ENCODE peak calls at places on chromosomes 4 and X, in four cellular contexts. One of them, this sample, is unnamed.

GRCh38 chr4:55386073-55386472 is 9.7 kb upstream of the TMEM165 start:
- DNase-seq in adrenal gland: no peak
- DNase-seq in D721Med: no peak
- DNase-seq in coronary artery: no peak
- DNase-seq in this sample: no peak

GRCh38 chr4:106062452-106062875 is 167.2 kb downstream of the NPNT start:
- DNase-seq in adrenal gland: no peak
- DNase-seq in D721Med: no peak
- DNase-seq in coronary artery: no peak
- DNase-seq in this sample: no peak

GRCh38 chr4:165489786-165490185 is 111.0 kb downstream of the CPE start:
- DNase-seq in adrenal gland: no peak
- DNase-seq in D721Med: no peak
- DNase-seq in coronary artery: no peak
- DNase-seq in this sample: no peak

GRCh38 chr4:186298034-186298647 is 32.2 kb downstream of the F11 start:
- DNase-seq in adrenal gland: no peak
- DNase-seq in D721Med: no peak
- DNase-seq in coronary artery: no peak
- DNase-seq in this sample: no peak

GRCh38 chr4:183600189-183600685 is 58.7 kb downstream of the RWDD4 start:
- DNase-seq in adrenal gland: no peak
- DNase-seq in D721Med: no peak
- DNase-seq in coronary artery: no peak
- DNase-seq in this sample: peak; percentile 18

GRCh38 chr4:168589154-168589553 is 92.3 kb downstream of the PALLD start:
- DNase-seq in adrenal gland: no peak
- DNase-seq in D721Med: no peak
- DNase-seq in coronary artery: no peak
- DNase-seq in this sample: peak; percentile 8

GRCh38 chr4:153090670-153091385 is 113.4 kb upstream of the TRIM2 start:
- DNase-seq in adrenal gland: no peak
- DNase-seq in D721Med: no peak
- DNase-seq in coronary artery: no peak
- DNase-seq in this sample: no peak

GRCh38 chr4:55256787-55257186 is 89.3 kb upstream of the SRD5A3 start:
- DNase-seq in adrenal gland: no peak
- DNase-seq in D721Med: no peak
- DNase-seq in coronary artery: no peak
- DNase-seq in this sample: no peak

GRCh38 chrX:79375340-79375739 is 8.2 kb upstream of the ITM2A start:
- DNase-seq in adrenal gland: no peak
- DNase-seq in D721Med: no peak
- DNase-seq in coronary artery: no peak
- DNase-seq in this sample: no peak

GRCh38 chr4:176261481-176261880 is 7.5 kb downstream of the ASB5 start:
- DNase-seq in adrenal gland: no peak
- DNase-seq in D721Med: no peak
- DNase-seq in coronary artery: no peak
- DNase-seq in this sample: no peak

GRCh38 chr4:56048621-56049427 is 100.1 kb downstream of the CEP135 start:
- DNase-seq in adrenal gland: peak; percentile 38
- DNase-seq in D721Med: no peak
- DNase-seq in coronary artery: no peak
- DNase-seq in this sample: peak; percentile 29

GRCh38 chr4:177450421-177451107 is 8.3 kb upstream of the AGA start:
- DNase-seq in adrenal gland: no peak
- DNase-seq in D721Med: no peak
- DNase-seq in coronary artery: no peak
- DNase-seq in this sample: no peak

GRCh38 chrX:4656419-4656818 is 943.0 kb upstream of the PRKX start:
- DNase-seq in adrenal gland: no peak
- DNase-seq in D721Med: no peak
- DNase-seq in coronary artery: no peak
- DNase-seq in this sample: no peak

GRCh38 chr4:53545942-53546581 is 45.2 kb downstream of the LNX1 start:
- DNase-seq in adrenal gland: no peak
- DNase-seq in D721Med: no peak
- DNase-seq in coronary artery: no peak
- DNase-seq in this sample: no peak

GRCh38 chr4:167119392-167119791 is 114.9 kb downstream of the SPOCK3 start:
- DNase-seq in adrenal gland: no peak
- DNase-seq in D721Med: no peak
- DNase-seq in coronary artery: no peak
- DNase-seq in this sample: no peak

GRCh38 chr4:111959202-111959601 is 186.1 kb upstream of the FAM241A start:
- DNase-seq in adrenal gland: no peak
- DNase-seq in D721Med: no peak
- DNase-seq in coronary artery: no peak
- DNase-seq in this sample: no peak

GRCh38 chrX:139194571-139195280 is 335.8 kb upstream of the F9 start:
- DNase-seq in adrenal gland: no peak
- DNase-seq in D721Med: no peak
- DNase-seq in coronary artery: no peak
- DNase-seq in this sample: peak; percentile 63

GRCh38 chrX:147770858-147771257 is 140.9 kb upstream of the FMR1 start:
- DNase-seq in adrenal gland: no peak
- DNase-seq in D721Med: no peak
- DNase-seq in coronary artery: no peak
- DNase-seq in this sample: no peak

GRCh38 chrX:132676561-132677186 is 187.8 kb upstream of the MBNL3 start:
- DNase-seq in adrenal gland: no peak
- DNase-seq in D721Med: no peak
- DNase-seq in coronary artery: no peak
- DNase-seq in this sample: no peak
- TF ChIP-seq CTCF in adrenal gland: no peak
- TF ChIP-seq CTCF in D721Med: no peak
- TF ChIP-seq CTCF in coronary artery: no peak
- TF ChIP-seq CTCF in this sample: no peak

DNA sequence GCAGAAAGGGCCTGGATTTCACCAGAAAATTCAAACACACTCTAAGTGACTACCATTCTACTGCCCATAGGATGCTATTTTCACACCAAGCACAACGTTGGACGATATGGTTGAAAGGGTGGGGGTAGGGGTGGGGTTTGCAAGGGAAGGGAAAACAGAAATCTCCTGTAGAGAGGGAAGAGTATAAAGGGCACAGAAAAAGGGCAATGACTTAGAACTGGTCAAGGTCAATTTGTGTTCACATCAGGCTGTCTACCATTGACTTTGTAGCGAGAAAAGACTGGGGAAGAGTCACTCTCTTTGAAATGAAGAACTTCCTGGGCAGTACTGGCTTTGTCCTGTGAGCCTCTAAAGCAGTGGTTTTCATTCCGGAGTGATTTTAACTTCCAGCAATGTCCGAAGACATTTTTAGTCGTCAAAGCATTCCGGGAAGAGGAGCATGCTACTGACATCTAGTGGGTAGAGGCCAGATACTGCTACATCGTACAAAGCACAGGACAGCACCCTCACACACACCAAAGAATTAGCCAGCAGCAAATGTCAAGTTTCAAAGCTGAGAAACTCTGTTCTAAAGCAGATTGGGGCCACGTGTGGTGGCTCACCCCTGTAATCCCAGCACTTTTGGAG is 48.4 kb upstream of the SLC7A3 start:
- DNase-seq in adrenal gland: no peak
- DNase-seq in D721Med: no peak
- DNase-seq in coronary artery: no peak
- DNase-seq in this sample: no peak
- TF ChIP-seq CTCF in adrenal gland: peak; percentile 21
- TF ChIP-seq CTCF in D721Med: peak; percentile 17
- TF ChIP-seq CTCF in coronary artery: no peak
- TF ChIP-seq CTCF in this sample: no peak

DNA sequence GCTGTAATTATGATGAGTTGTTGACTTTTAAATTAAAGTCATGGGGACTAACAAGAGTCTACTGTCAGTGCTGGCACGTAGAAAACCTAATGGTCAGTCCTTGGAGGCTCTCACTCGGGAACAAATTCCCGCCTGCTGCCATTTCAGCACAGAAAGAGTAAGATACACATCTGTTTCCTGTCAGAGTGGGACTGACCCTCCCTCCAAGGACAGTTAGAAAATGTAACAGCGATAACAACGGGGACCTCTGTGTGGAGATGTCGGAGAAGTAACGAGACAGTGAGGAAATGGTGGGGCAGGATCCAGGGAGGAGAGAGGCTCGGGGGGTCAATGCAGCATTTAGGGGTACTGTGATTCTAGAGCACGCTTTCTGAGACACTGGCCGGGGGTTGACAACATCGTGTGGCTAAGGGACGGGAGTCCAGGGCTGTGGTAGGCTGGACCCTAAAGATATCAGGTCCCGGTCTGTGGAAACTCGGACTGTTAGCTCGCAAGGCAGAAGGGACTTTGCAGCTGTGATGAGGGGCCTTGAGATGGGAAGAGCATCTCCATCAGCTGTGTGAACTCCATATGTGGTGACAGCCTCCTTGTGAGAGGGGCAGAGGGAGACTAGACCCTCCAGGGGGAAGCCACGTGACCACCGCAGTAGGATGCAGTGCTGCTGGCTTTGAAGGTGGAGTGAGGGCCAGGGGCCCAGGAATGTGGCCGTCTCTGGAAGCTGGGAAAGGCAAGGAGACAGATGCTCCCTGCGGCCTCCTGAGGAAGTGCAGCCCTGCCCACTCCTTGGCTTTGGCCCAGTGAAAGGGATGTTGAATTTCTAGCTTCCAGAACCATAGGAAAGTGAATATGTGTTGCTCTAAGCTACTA is 35.8 kb upstream of the SORCS2 start:
- DNase-seq in adrenal gland: peak; percentile 34
- DNase-seq in D721Med: no peak
- DNase-seq in coronary artery: peak; percentile 73
- DNase-seq in this sample: peak; percentile 55
- TF ChIP-seq CTCF in adrenal gland: peak; percentile 56
- TF ChIP-seq CTCF in D721Med: no peak
- TF ChIP-seq CTCF in coronary artery: peak; percentile 34
- TF ChIP-seq CTCF in this sample: peak; percentile 49

DNA sequence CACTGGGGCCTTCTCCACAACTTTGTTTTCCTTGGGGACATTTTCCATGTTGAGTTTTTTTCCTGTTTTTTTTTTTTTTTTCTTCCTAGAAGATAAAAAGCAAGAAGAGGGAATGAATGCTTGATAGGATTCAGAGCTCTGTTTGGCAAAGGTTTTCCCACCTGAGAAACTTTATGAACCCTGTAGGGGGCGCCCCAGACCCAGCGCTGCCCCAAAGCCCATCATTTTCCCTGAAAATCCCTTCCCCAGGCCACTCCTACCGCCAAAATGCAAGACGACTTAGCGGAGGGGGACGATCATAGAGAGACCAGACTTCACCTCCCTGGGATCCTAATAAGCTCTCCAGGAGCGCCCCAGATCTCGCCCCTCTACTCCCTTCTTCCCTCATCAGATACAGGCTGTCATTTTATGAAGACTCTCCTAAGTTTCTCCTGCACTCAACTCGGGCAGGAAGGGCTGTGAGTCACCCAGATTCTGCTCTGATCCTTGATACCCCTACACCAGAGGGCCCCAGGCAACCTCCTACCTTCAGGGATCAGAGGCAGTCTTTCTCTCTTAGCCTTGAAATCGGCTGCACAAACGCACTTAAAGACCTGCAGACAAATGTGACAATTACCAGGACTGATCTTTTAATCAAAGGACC is 1.4 kb downstream of the BEX5 start:
- DNase-seq in adrenal gland: no peak
- DNase-seq in D721Med: no peak
- DNase-seq in coronary artery: no peak
- DNase-seq in this sample: peak; percentile 22
- TF ChIP-seq CTCF in adrenal gland: no peak
- TF ChIP-seq CTCF in D721Med: peak; percentile 7
- TF ChIP-seq CTCF in coronary artery: no peak
- TF ChIP-seq CTCF in this sample: no peak

GRCh38 chr4:161647757-161648156 is 516.0 kb downstream of the FSTL5 start:
- DNase-seq in adrenal gland: no peak
- DNase-seq in D721Med: no peak
- DNase-seq in coronary artery: no peak
- DNase-seq in this sample: no peak

DNA sequence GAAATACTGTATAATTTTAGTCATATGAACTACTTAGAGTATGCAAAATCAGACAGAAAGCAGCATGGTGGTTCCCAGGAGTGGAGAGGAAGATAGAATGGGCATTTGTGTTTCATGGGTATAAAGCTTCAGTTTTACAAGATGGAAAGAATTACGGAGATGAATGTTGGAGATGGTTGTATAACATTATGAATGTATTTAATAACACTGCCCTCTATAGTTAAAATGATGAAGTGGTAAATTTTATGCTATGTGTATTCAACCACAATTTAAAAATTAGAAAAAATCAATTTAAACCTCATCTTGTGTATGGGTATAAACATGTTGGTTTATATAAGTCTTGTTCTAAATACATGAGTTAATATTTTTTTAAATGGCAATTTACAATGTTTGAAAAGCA is 521.1 kb downstream of the FSTL5 start:
- DNase-seq in adrenal gland: no peak
- DNase-seq in D721Med: no peak
- DNase-seq in coronary artery: no peak
- DNase-seq in this sample: no peak
- TF ChIP-seq CTCF in adrenal gland: no peak
- TF ChIP-seq CTCF in D721Med: peak; percentile 4
- TF ChIP-seq CTCF in coronary artery: no peak
- TF ChIP-seq CTCF in this sample: no peak

GRCh38 chrX:135437867-135438733 is 16.4 kb downstream of the SMIM10L2A start:
- DNase-seq in adrenal gland: no peak
- DNase-seq in D721Med: no peak
- DNase-seq in coronary artery: no peak
- DNase-seq in this sample: no peak

GRCh38 chrX:135436456-135436855 is 14.7 kb downstream of the SMIM10L2A start:
- DNase-seq in adrenal gland: no peak
- DNase-seq in D721Med: no peak
- DNase-seq in coronary artery: no peak
- DNase-seq in this sample: no peak

GRCh38 chrX:135435933-135436332 is 14.2 kb downstream of the SMIM10L2A start:
- DNase-seq in adrenal gland: no peak
- DNase-seq in D721Med: no peak
- DNase-seq in coronary artery: no peak
- DNase-seq in this sample: no peak

GRCh38 chrX:135438734-135439043 is 16.9 kb downstream of the SMIM10L2A start:
- DNase-seq in adrenal gland: no peak
- DNase-seq in D721Med: no peak
- DNase-seq in coronary artery: no peak
- DNase-seq in this sample: no peak

GRCh38 chrX:135436966-135437866 is 15.5 kb downstream of the SMIM10L2A start:
- DNase-seq in adrenal gland: no peak
- DNase-seq in D721Med: no peak
- DNase-seq in coronary artery: no peak
- DNase-seq in this sample: no peak
- TF ChIP-seq CTCF in adrenal gland: no peak
- TF ChIP-seq CTCF in D721Med: no peak
- TF ChIP-seq CTCF in coronary artery: no peak
- TF ChIP-seq CTCF in this sample: no peak